ENCODE peak calls at places on chromosomes 4 and X, in six cellular contexts. P is glutamatergic neuron; F is astrocyte of the spinal cord; M is activated T-cell treated with anti-CD3 and anti-CD28 coated beads, Interleukin-2, amount 50 U/mL, for 4 hours; U is NCI-H748 treated with DMSO at 0.1 percent for 48 hours; Q is left ventricle myocardium inferior. T is an unnamed sample.

GRCh38 chr4:81469774-81470455 is 1.8 kb downstream of the RASGEF1B start:
- DNase-seq in P (no peak), F (no peak), M (no peak), U (no peak), Q (no peak), T (no peak)

GRCh38 chrX:40244980-40245379 is 147.2 kb upstream of the BCOR start:
- DNase-seq in P (peak), F (no peak), M (no peak), U (peak), Q (no peak), T (no peak)

GRCh38 chrX:17237146-17237545 is 137.9 kb upstream of the NHS start:
- DNase-seq in P (no peak), F (no peak), M (no peak), U (no peak), Q (no peak), T (no peak)

GRCh38 chr4:3299122-3299521 is 6.3 kb downstream of the RGS12 start:
- DNase-seq in P (no peak), F (no peak), M (no peak), U (no peak), Q (no peak), T (peak)

GRCh38 chr4:158809611-158810486 is 41.0 kb downstream of the FNIP2 start:
- DNase-seq in P (no peak), F (peak), M (no peak), U (peak), Q (no peak), T (no peak)

GRCh38 chr4:83890816-83891215 is 354.9 kb downstream of the GPAT3 start:
- DNase-seq in P (no peak), F (no peak), M (no peak), U (no peak), Q (no peak), T (no peak)

GRCh38 chr4:87406462-87406861 is 15.5 kb upstream of the HSD17B11 start:
- DNase-seq in P (no peak), F (no peak), M (no peak), U (no peak), Q (no peak), T (no peak)

GRCh38 chr4:76232681-76233080 is 18.8 kb upstream of the FAM47E start:
- DNase-seq in P (no peak), F (no peak), M (no peak), U (no peak), Q (no peak), T (no peak)

GRCh38 chr4:98778206-98778605 is 119.8 kb upstream of the TSPAN5 start:
- DNase-seq in P (no peak), F (peak), M (no peak), U (no peak), Q (no peak), T (no peak)

GRCh38 chrX:31508338-31508737 is 436.5 kb upstream of the FTHL17 start:
- DNase-seq in P (no peak), F (peak), M (no peak), U (no peak), Q (no peak), T (no peak)

GRCh38 chr4:67292649-67293048 is 252.7 kb downstream of the CENPC start:
- DNase-seq in P (no peak), F (no peak), M (no peak), U (no peak), Q (no peak), T (no peak)

GRCh38 chrX:53089224-53089842 is 4.6 kb upstream of the KANTR start:
- DNase-seq in P (peak), F (peak), M (no peak), U (peak), Q (peak), T (no peak)

GRCh38 chr4:11404431-11404830 is 24.3 kb downstream of the HS3ST1 start:
- DNase-seq in P (no peak), F (no peak), M (no peak), U (no peak), Q (no peak), T (no peak)

GRCh38 chrX:53321216-53321942 is 40.0 kb upstream of the IQSEC2 start:
- DNase-seq in P (peak), F (no peak), M (no peak), U (no peak), Q (no peak), T (no peak)

T was measured in right lobe of liver.